ENCODE peak calls at places on chromosomes 7 and 10, in nine cellular contexts. D, I, Z, F, V, O, G, W and R are unnamed samples.
A peak's percentile ranks its signal among the peaks of the same experiment; 100 is the strongest.

GRCh38 chr7:38382627-38383026 is 109.2 kb upstream of the TARP start:
- DNase-seq in W (no peak), Z (no peak), O (no peak), D (no peak), I (no peak), V (no peak), F (no peak), G (no peak), R (no peak)

GRCh38 chr10:86342111-86342863 is 24.3 kb downstream of the GRID1 start:
- DNase-seq in D (no peak), F (peak; percentile 52), O (no peak), G (peak; percentile 38), Z (no peak), I (peak; percentile 6), V (no peak), W (no peak), R (no peak)

GRCh38 chr10:100713049-100713858 is 32.1 kb upstream of the PAX2 start:
- DNase-seq in W (no peak), D (no peak), I (peak; percentile 36), G (no peak), V (no peak), F (no peak), O (no peak), Z (no peak), R (no peak)

GRCh38 chr10:97861351-97861750 is 11.7 kb downstream of the GOLGA7B start:
- DNase-seq in V (no peak), F (no peak), G (no peak), D (no peak), O (peak; percentile 88), Z (peak; percentile 21), W (no peak), I (peak; percentile 57), R (no peak)

GRCh38 chr7:158829021-158829341 is 328 bp downstream of the ESYT2 start:
- DNase-seq in O (peak; percentile 55), Z (no peak), V (peak; percentile 89), D (peak; percentile 48), G (peak; percentile 90), F (peak; percentile 89), I (peak; percentile 82), W (peak; percentile 93), R (peak; percentile 84)

GRCh38 chr10:12062754-12063482 is 5.8 kb upstream of the DHTKD1 start:
- DNase-seq in Z (no peak), G (no peak), F (no peak), V (peak; percentile 52), W (no peak), O (no peak), D (no peak), I (no peak), R (no peak)

GRCh38 chr7:445020-445419 is 74.6 kb downstream of the PDGFA start:
- DNase-seq in F (no peak), V (no peak), D (no peak), W (no peak), G (peak; percentile 51), Z (no peak), O (no peak), I (no peak), R (no peak)

GRCh38 chr10:12969951-12970350 is 31.6 kb downstream of the CCDC3 start:
- DNase-seq in F (no peak), Z (no peak), V (no peak), W (no peak), I (no peak), O (no peak), G (no peak), D (no peak), R (no peak)

GRCh38 chr10:17062493-17063487 is 66.8 kb downstream of the CUBN start:
- DNase-seq in Z (peak; percentile 93), G (peak; percentile 46), V (no peak), O (peak; percentile 81), I (no peak), W (no peak), F (no peak), D (no peak), R (no peak)

GRCh38 chr7:46485481-46486065 is 564.5 kb upstream of the IGFBP3 start:
- DNase-seq in W (no peak), I (no peak), D (no peak), O (peak; percentile 27), G (no peak), F (no peak), V (no peak), Z (no peak), R (no peak)

GRCh38 chr10:44039599-44039998 is 345.3 kb downstream of the CXCL12 start:
- DNase-seq in F (no peak), Z (no peak), V (no peak), D (no peak), O (no peak), I (no peak), G (no peak), W (no peak), R (no peak)

GRCh38 chr7:64581929-64582894 is 19.3 kb upstream of the ZNF680 start:
- DNase-seq in O (no peak), I (no peak), V (no peak), D (no peak), Z (no peak), W (no peak), F (no peak), G (no peak), R (no peak)

GRCh38 chr7:132435016-132435990 is 141.0 kb downstream of the PLXNA4 start:
- DNase-seq in D (no peak), Z (no peak), O (no peak), V (no peak), W (peak; percentile 20), F (no peak), I (peak; percentile 70), G (no peak), R (no peak)
- TF ChIP-seq CTCF in D (no peak), Z (no peak), O (no peak), V (no peak), W (no peak), F (no peak), I (no peak), G (no peak), R (no peak)

GRCh38 chr7:22138106-22138505 is 192.4 kb upstream of the CDCA7L start:
- DNase-seq in O (no peak), D (no peak), Z (no peak), W (no peak), G (no peak), F (no peak), I (no peak), V (no peak), R (no peak)
- TF ChIP-seq CTCF in O (no peak), D (no peak), Z (no peak), W (no peak), G (no peak), F (no peak), I (no peak), V (no peak), R (no peak)

DNA sequence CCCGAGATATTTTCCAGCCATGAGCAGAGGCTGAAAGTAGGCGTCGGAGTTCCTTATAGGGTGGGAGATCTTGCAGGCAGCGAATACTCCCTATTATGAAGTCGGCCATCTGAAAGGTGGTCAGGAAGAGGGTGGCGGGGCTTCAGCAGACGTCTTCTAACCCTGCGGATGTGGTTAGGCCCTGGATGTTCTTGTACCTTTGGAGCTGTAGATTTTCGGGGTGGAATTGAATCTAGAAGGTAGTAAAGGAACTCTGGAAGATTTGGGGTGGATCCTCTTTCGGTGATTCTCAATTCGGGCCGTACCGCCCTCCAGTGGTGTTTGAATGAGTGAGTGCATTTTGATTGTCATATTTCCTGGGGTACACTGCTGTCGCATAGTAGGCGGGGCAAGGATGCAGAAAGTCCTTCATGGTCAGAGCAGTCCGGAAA is 635 bp downstream of the NUP205 start:
- DNase-seq in V (peak; percentile 85), F (peak; percentile 66), O (peak; percentile 66), D (peak; percentile 46), I (peak; percentile 71), Z (peak; percentile 33), G (no peak), W (peak; percentile 88), R (peak; percentile 70)
- TF ChIP-seq CTCF in V (peak; percentile 89), F (peak; percentile 56), O (peak; percentile 81), D (peak; percentile 67), I (peak; percentile 70), Z (peak; percentile 55), G (no peak), W (peak; percentile 55), R (peak; percentile 68)

GRCh38 chr7:30896041-30896440 is 15.6 kb upstream of the AQP1 start:
- DNase-seq in F (no peak), W (no peak), D (no peak), O (peak; percentile 48), V (no peak), G (peak; percentile 52), Z (no peak), I (no peak), R (no peak)

GRCh38 chr7:30896783-30897617 is 14.7 kb upstream of the AQP1 start:
- DNase-seq in F (peak; percentile 89), G (peak; percentile 90), I (no peak), W (no peak), D (no peak), O (no peak), V (no peak), Z (no peak), R (no peak)

GRCh38 chr7:30894009-30894408 is 17.6 kb upstream of the AQP1 start:
- DNase-seq in Z (no peak), V (no peak), O (no peak), D (no peak), I (no peak), F (no peak), W (no peak), G (no peak), R (no peak)

GRCh38 chr7:30893357-30893756 is 18.3 kb upstream of the AQP1 start:
- DNase-seq in O (no peak), D (no peak), F (no peak), G (no peak), I (no peak), V (no peak), W (no peak), Z (no peak), R (no peak)

DNA sequence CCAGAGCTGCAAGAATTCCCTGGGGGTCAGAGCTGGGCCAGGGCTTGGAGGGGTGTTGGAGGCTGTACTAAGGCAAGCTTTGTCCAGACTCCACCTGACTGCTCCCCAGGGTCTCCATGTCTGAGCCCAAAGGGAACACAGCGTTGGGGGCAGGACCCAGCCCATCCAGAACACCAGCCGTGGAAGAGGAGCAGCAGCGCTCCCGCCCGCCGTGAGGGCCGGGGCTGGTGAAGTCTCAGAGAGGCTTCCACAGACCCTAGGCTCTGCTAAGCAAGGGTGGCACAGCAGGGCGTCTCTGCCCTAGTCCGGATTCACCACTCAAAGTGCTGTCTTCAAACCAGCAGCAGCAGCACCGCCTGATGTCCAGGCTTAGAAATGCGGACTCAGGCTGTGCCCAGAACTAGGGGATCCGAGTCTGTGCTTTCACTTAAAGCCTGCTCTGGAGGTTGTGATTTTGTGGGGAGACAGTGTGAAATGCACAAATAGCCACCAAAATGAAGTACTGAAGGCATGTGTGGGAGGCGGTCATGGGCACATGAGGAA is 16.7 kb upstream of the AQP1 start:
- DNase-seq in D (no peak), G (peak; percentile 60), O (no peak), F (no peak), W (no peak), V (no peak), Z (no peak), I (no peak), R (no peak)
- TF ChIP-seq CTCF in D (no peak), G (no peak), O (no peak), F (peak; percentile 5), W (no peak), V (no peak), Z (peak; percentile 5), I (peak; percentile 13), R (no peak)